ENCODE peak calls at places on chromosomes 16 and 17, in five cellular contexts. One of them, this sample, is unnamed.

GRCh38 chr17:41540921-41541625 is 13.0 kb upstream of the KRT19 start:
- DNase-seq in HFF-Myc: no peak
- DNase-seq in fibroblast of lung: no peak
- DNase-seq in neural crest cell: no peak
- DNase-seq in psoas muscle: no peak
- DNase-seq in this sample: no peak

GRCh38 chr17:55238931-55239297 is 25.8 kb upstream of the HLF start:
- DNase-seq in HFF-Myc: no peak
- DNase-seq in fibroblast of lung: no peak
- DNase-seq in neural crest cell: no peak
- DNase-seq in psoas muscle: no peak
- DNase-seq in this sample: peak; percentile 25

GRCh38 chr16:24125199-24125598 is 130.9 kb upstream of the CACNG3 start:
- DNase-seq in HFF-Myc: no peak
- DNase-seq in fibroblast of lung: no peak
- DNase-seq in neural crest cell: no peak
- DNase-seq in psoas muscle: no peak
- DNase-seq in this sample: no peak

GRCh38 chr16:85335584-85336492 is 223.6 kb upstream of the CIBAR2 start:
- DNase-seq in HFF-Myc: no peak
- DNase-seq in fibroblast of lung: peak; percentile 42
- DNase-seq in neural crest cell: no peak
- DNase-seq in psoas muscle: no peak
- DNase-seq in this sample: no peak

GRCh38 chr17:39598047-39598481 is 9.7 kb downstream of the NEUROD2 start:
- DNase-seq in HFF-Myc: no peak
- DNase-seq in fibroblast of lung: no peak
- DNase-seq in neural crest cell: no peak
- DNase-seq in psoas muscle: no peak
- DNase-seq in this sample: no peak

GRCh38 chr17:17836818-17837379 is at the start of gene SREBF1:
- DNase-seq in HFF-Myc: no peak
- DNase-seq in fibroblast of lung: peak; percentile 50
- DNase-seq in neural crest cell: peak; percentile 55
- DNase-seq in psoas muscle: peak; percentile 65
- DNase-seq in this sample: peak; percentile 77

GRCh38 chr16:84841787-84842300 is 22.1 kb downstream of the CRISPLD2 start:
- DNase-seq in HFF-Myc: no peak
- DNase-seq in fibroblast of lung: no peak
- DNase-seq in neural crest cell: no peak
- DNase-seq in psoas muscle: no peak
- DNase-seq in this sample: no peak

GRCh38 chr17:79843917-79844815 is 4.9 kb upstream of the CBX4 start:
- DNase-seq in HFF-Myc: no peak
- DNase-seq in fibroblast of lung: peak; percentile 68
- DNase-seq in neural crest cell: peak; percentile 46
- DNase-seq in psoas muscle: peak; percentile 73
- DNase-seq in this sample: peak; percentile 68

GRCh38 chr16:57527027-57527426 is 9.3 kb downstream of the CCDC102A start:
- DNase-seq in HFF-Myc: no peak
- DNase-seq in fibroblast of lung: no peak
- DNase-seq in neural crest cell: no peak
- DNase-seq in psoas muscle: no peak
- DNase-seq in this sample: no peak

GRCh38 chr16:87464691-87465300 is 28.0 kb downstream of the ZCCHC14 start:
- DNase-seq in HFF-Myc: peak; percentile 67
- DNase-seq in fibroblast of lung: peak; percentile 98
- DNase-seq in neural crest cell: no peak
- DNase-seq in psoas muscle: peak; percentile 73
- DNase-seq in this sample: no peak

GRCh38 chr16:11253995-11254912 is 1.8 kb downstream of the SOCS1 start:
- DNase-seq in HFF-Myc: no peak
- DNase-seq in fibroblast of lung: peak; percentile 20
- DNase-seq in neural crest cell: no peak
- DNase-seq in psoas muscle: no peak
- DNase-seq in this sample: no peak

GRCh38 chr17:80781851-80782277 is 209.8 kb upstream of the CHMP6 start:
- DNase-seq in HFF-Myc: no peak
- DNase-seq in fibroblast of lung: no peak
- DNase-seq in neural crest cell: no peak
- DNase-seq in psoas muscle: no peak
- DNase-seq in this sample: peak; percentile 51

GRCh38 chr16:9437115-9437514 is 345.7 kb downstream of the HAPSTR1 start:
- DNase-seq in HFF-Myc: no peak
- DNase-seq in fibroblast of lung: no peak
- DNase-seq in neural crest cell: no peak
- DNase-seq in psoas muscle: no peak
- DNase-seq in this sample: no peak

GRCh38 chr16:19168173-19169080 is at the start of gene SYT17:
- DNase-seq in HFF-Myc: no peak
- DNase-seq in fibroblast of lung: no peak
- DNase-seq in neural crest cell: peak; percentile 34
- DNase-seq in psoas muscle: peak; percentile 19
- DNase-seq in this sample: peak; percentile 55

GRCh38 chr16:75727221-75727620 is 931 bp upstream of the CPHXL start:
- DNase-seq in HFF-Myc: no peak
- DNase-seq in fibroblast of lung: no peak
- DNase-seq in neural crest cell: no peak
- DNase-seq in psoas muscle: no peak
- DNase-seq in this sample: no peak

GRCh38 chr16:74448990-74449389 is 27.7 kb upstream of the CLEC18B start:
- DNase-seq in HFF-Myc: peak; percentile 86
- DNase-seq in fibroblast of lung: peak; percentile 98
- DNase-seq in neural crest cell: no peak
- DNase-seq in psoas muscle: peak; percentile 50
- DNase-seq in this sample: no peak

DNA sequence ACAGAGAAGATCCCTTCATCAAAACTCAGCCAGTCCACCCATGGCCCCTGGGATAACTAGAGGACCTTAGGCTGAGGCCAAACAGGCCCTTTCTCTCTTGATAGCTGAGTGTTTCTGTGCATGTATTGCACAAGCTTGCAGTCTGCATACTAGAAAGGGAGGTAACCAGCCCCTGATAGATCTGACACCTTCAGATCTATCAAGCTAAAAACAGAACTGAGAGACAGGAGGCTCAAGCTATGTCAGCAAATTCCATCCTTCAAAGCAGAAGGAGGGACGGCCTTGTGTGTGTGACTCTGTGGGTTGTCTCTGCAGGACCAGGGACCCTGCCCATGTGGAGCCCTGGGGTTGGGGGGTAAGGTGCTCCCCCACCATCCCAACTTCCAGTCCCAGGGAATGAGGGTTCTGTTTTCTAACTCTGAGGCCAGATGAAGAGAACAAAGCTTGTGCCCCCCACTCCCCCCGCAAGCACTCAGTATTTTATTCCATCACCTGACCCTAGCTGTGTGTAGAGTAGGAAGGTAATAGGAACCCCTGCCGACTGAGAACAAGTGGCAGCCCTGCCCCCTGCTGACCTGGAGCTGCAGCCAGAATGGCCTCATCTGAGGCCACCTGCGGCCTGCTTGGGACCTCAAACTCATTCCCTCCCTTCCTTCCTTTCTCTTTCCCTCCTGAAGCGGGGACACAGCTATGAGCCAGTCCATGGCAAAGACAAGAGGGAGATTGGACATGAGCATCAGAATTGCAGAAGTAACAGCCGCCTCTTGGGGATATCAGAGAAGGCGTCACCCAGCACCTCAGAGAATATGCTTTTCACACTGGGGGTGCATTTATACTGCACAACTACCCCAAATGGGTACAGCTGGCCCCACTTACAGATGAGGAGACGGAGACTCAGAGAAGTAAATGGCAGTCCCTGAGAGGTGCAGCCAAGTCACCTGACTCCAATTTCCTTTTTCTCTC is 63.7 kb downstream of the SMPD3 start:
- DNase-seq in HFF-Myc: no peak
- DNase-seq in fibroblast of lung: no peak
- DNase-seq in neural crest cell: no peak
- DNase-seq in psoas muscle: no peak
- DNase-seq in this sample: peak; percentile 16
- TF ChIP-seq CTCF in HFF-Myc: no peak
- TF ChIP-seq CTCF in fibroblast of lung: no peak
- TF ChIP-seq CTCF in neural crest cell: no peak
- TF ChIP-seq CTCF in psoas muscle: no peak
- TF ChIP-seq CTCF in this sample: no peak

DNA sequence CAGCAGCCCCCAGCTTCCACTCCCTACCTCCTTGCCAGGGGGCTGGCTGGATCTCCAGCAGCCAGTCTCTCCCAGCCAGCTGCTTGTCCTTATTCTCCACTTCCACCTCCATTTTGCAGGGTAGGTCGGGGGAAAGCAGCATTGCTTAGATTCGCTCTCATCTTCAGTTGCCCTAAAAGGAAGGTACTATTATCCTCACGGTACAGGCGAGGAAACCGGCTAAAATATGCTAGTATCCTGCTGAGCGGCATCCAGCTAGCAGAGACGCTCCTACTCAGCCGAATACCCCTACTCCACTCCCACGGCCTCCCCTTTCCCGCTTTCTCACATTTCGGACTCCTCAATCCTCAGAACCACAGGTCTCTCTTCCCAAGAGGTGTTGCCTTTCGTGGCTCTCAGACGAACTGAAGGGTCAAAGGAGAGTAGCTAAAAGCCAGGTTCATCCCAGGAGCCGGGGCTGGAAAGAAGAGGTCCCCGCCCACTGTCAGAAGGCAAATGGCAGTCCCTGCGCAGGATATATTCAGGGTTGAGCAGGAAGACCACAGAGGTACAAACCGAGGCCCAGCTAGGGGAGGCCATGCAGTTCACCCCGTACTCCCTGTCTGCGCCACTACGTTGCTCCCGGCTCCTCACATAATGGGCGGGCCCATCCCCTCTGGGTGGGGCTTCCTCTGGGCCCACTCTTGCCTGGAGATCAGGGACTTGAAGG is 1.6 kb upstream of the RAB11FIP4 start:
- DNase-seq in HFF-Myc: no peak
- DNase-seq in fibroblast of lung: no peak
- DNase-seq in neural crest cell: no peak
- DNase-seq in psoas muscle: no peak
- DNase-seq in this sample: no peak
- TF ChIP-seq CTCF in HFF-Myc: no peak
- TF ChIP-seq CTCF in fibroblast of lung: no peak
- TF ChIP-seq CTCF in neural crest cell: peak; percentile 19
- TF ChIP-seq CTCF in psoas muscle: no peak
- TF ChIP-seq CTCF in this sample: peak; percentile 38

GRCh38 chr17:82915697-82916027 is 75.8 kb upstream of the ZNF750 start:
- DNase-seq in HFF-Myc: no peak
- DNase-seq in fibroblast of lung: no peak
- DNase-seq in neural crest cell: no peak
- DNase-seq in psoas muscle: no peak
- DNase-seq in this sample: no peak

GRCh38 chr17:82912571-82913089 is 72.8 kb upstream of the ZNF750 start:
- DNase-seq in HFF-Myc: no peak
- DNase-seq in fibroblast of lung: peak; percentile 54
- DNase-seq in neural crest cell: no peak
- DNase-seq in psoas muscle: peak; percentile 74
- DNase-seq in this sample: no peak

GRCh38 chr17:82914375-82914774 is 74.6 kb upstream of the ZNF750 start:
- DNase-seq in HFF-Myc: no peak
- DNase-seq in fibroblast of lung: no peak
- DNase-seq in neural crest cell: no peak
- DNase-seq in psoas muscle: peak; percentile 48
- DNase-seq in this sample: no peak

GRCh38 chr17:82913304-82914043 is 73.7 kb upstream of the ZNF750 start:
- DNase-seq in HFF-Myc: no peak
- DNase-seq in fibroblast of lung: no peak
- DNase-seq in neural crest cell: no peak
- DNase-seq in psoas muscle: peak; percentile 39
- DNase-seq in this sample: no peak

GRCh38 chr17:82915010-82915696 is 75.3 kb upstream of the ZNF750 start:
- DNase-seq in HFF-Myc: no peak
- DNase-seq in fibroblast of lung: no peak
- DNase-seq in neural crest cell: no peak
- DNase-seq in psoas muscle: no peak
- DNase-seq in this sample: no peak
- TF ChIP-seq CTCF in HFF-Myc: no peak
- TF ChIP-seq CTCF in fibroblast of lung: peak; percentile 16
- TF ChIP-seq CTCF in neural crest cell: no peak
- TF ChIP-seq CTCF in psoas muscle: no peak
- TF ChIP-seq CTCF in this sample: no peak

GRCh38 chr16:711084-711483 is 3.8 kb upstream of the METRN start:
- DNase-seq in HFF-Myc: no peak
- DNase-seq in fibroblast of lung: no peak
- DNase-seq in neural crest cell: no peak
- DNase-seq in psoas muscle: no peak
- DNase-seq in this sample: no peak

GRCh38 chr16:708959-709358 is 3.4 kb upstream of the FBXL16 start:
- DNase-seq in HFF-Myc: no peak
- DNase-seq in fibroblast of lung: no peak
- DNase-seq in neural crest cell: no peak
- DNase-seq in psoas muscle: no peak
- DNase-seq in this sample: no peak

GRCh38 chr16:710500-711075 is 4.3 kb upstream of the METRN start:
- DNase-seq in HFF-Myc: no peak
- DNase-seq in fibroblast of lung: no peak
- DNase-seq in neural crest cell: no peak
- DNase-seq in psoas muscle: no peak
- DNase-seq in this sample: no peak

GRCh38 chr16:708019-708418 is 2.4 kb upstream of the FBXL16 start:
- DNase-seq in HFF-Myc: no peak
- DNase-seq in fibroblast of lung: no peak
- DNase-seq in neural crest cell: no peak
- DNase-seq in psoas muscle: no peak
- DNase-seq in this sample: no peak

GRCh38 chr16:709651-710499 is 4.3 kb upstream of the FBXL16 start:
- DNase-seq in HFF-Myc: no peak
- DNase-seq in fibroblast of lung: peak; percentile 85
- DNase-seq in neural crest cell: peak; percentile 88
- DNase-seq in psoas muscle: no peak
- DNase-seq in this sample: peak; percentile 88
- TF ChIP-seq CTCF in HFF-Myc: no peak
- TF ChIP-seq CTCF in fibroblast of lung: no peak
- TF ChIP-seq CTCF in neural crest cell: no peak
- TF ChIP-seq CTCF in psoas muscle: no peak
- TF ChIP-seq CTCF in this sample: no peak

DNA sequence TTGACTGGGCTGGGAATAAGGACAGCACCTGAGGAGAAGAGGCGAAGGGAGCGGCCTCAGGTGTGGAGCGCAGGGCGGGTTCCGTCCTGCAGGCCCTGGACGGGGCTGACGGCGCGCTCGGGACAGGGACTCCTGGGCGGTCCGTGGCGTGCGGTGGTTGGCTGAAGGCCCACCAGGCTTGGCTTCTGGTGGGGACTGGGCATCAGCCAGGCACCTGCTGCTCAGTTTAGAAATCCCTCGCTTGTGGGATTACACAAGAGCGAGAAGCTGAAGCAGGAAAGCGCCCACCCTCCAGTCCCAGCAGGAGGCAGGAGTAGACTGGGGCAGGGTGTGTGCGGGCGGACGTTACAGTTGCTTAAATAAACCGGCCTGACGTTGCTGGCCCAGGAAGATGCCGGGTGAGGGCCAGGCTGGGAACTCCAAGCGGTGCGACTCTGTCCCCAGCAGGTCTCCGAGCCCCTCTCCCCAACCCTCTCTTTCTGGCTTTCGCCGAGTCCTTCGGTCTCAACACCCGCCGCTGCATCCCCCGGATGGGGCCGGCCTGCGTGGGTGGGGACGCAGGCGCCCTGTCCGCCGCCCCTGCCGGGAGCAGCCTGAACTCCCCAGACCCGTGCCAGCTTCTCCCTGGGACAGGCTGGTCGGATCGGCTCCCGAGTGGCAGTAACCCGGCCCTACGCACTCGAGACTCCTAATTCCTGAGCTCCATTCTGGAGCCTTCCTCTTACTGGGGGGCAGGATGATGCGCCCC is 639 bp downstream of the MIF4GD start:
- DNase-seq in HFF-Myc: no peak
- DNase-seq in fibroblast of lung: peak; percentile 76
- DNase-seq in neural crest cell: peak; percentile 52
- DNase-seq in psoas muscle: peak; percentile 82
- DNase-seq in this sample: peak; percentile 72
- TF ChIP-seq CTCF in HFF-Myc: peak; percentile 59
- TF ChIP-seq CTCF in fibroblast of lung: peak; percentile 48
- TF ChIP-seq CTCF in neural crest cell: peak; percentile 51
- TF ChIP-seq CTCF in psoas muscle: peak; percentile 8
- TF ChIP-seq CTCF in this sample: no peak

This sample was measured in glutamatergic neuron.